ENCODE peak calls at places on chromosomes 4 and X, in eight cellular contexts. O is choroid plexus epithelial cell, Y is breast epithelium, P is body of pancreas, R is mucosa of descending colon, M is right cardiac atrium, V is AG04450, Q is fibroblast of the aortic adventitia. L is an unnamed sample.

GRCh38 chrX:119757979-119758681 is at the start of gene SOWAHD:
- DNase-seq in O (no peak), Y (no peak), P (peak), R (peak), M (peak), V (no peak), Q (no peak), L (no peak)

GRCh38 chr4:86934147-86934771 is 552 bp upstream of the AFF1 start:
- DNase-seq in O (peak), Y (no peak), P (no peak), R (no peak), M (no peak), V (no peak), Q (no peak), L (peak)

GRCh38 chrX:118261136-118261535 is 84.8 kb upstream of the WDR44 start:
- DNase-seq in O (no peak), Y (no peak), P (no peak), R (no peak), M (no peak), V (no peak), Q (no peak), L (no peak)

GRCh38 chr4:123409301-123409700 is 12.7 kb downstream of the SPRY1 start:
- DNase-seq in O (no peak), Y (no peak), P (no peak), R (no peak), M (no peak), V (no peak), Q (peak), L (no peak)

GRCh38 chrX:104172121-104172520 is 5.9 kb downstream of the FAM199X start:
- DNase-seq in O (peak), Y (no peak), P (no peak), R (no peak), M (no peak), V (no peak), Q (no peak), L (no peak)

GRCh38 chr4:113686950-113687718 is 74.4 kb downstream of the CAMK2D start:
- DNase-seq in O (peak), Y (no peak), P (no peak), R (no peak), M (no peak), V (no peak), Q (peak), L (no peak)

GRCh38 chrX:22399793-22400192 is 127.1 kb downstream of the CBLL2 start:
- DNase-seq in O (no peak), Y (no peak), P (no peak), R (no peak), M (no peak), V (no peak), Q (no peak), L (no peak)

GRCh38 chr4:76562161-76562560 is 127.1 kb downstream of the SHROOM3 start:
- DNase-seq in O (peak), Y (no peak), P (no peak), R (no peak), M (no peak), V (peak), Q (peak), L (no peak)

GRCh38 chrX:68196939-68197791 is 236.1 kb downstream of the OPHN1 start:
- DNase-seq in O (peak), Y (peak), P (peak), R (no peak), M (no peak), V (no peak), Q (peak), L (no peak)

GRCh38 chr4:9947168-9948062 is 73.9 kb downstream of the SLC2A9 start:
- DNase-seq in O (no peak), Y (no peak), P (peak), R (no peak), M (no peak), V (no peak), Q (no peak), L (no peak)

GRCh38 chrX:43882294-43882681 is at the start of gene MAOB:
- DNase-seq in O (no peak), Y (no peak), P (peak), R (peak), M (peak), V (no peak), Q (no peak), L (no peak)
- H3K4me3 ChIP-seq in O (no peak), Y (peak), P (no peak), R (no peak), M (peak), V (peak), Q (peak), L (peak)

GRCh38 chr4:105895324-105895608 is at the start of gene NPNT:
- DNase-seq in O (no peak), Y (no peak), P (peak), R (peak), M (no peak), V (no peak), Q (no peak), L (no peak)
- H3K4me3 ChIP-seq in O (no peak), Y (peak), P (peak), R (peak), M (peak), V (no peak), Q (peak), L (peak)

GRCh38 chr4:137541866-137542648 is 9.8 kb upstream of the PCDH18 start:
- DNase-seq in O (no peak), Y (no peak), P (no peak), R (no peak), M (no peak), V (no peak), Q (no peak), L (no peak)
- H3K4me3 ChIP-seq in O (peak), Y (peak), P (no peak), R (no peak), M (peak), V (peak), Q (peak), L (peak)

GRCh38 chr4:180665994-180666818 is 1577.0 kb upstream of the TENM3 start:
- DNase-seq in O (peak), Y (no peak), P (no peak), R (no peak), M (no peak), V (peak), Q (peak), L (no peak)
- H3K4me3 ChIP-seq in O (no peak), Y (no peak), P (no peak), R (no peak), M (no peak), V (no peak), Q (no peak), L (no peak)

DNA sequence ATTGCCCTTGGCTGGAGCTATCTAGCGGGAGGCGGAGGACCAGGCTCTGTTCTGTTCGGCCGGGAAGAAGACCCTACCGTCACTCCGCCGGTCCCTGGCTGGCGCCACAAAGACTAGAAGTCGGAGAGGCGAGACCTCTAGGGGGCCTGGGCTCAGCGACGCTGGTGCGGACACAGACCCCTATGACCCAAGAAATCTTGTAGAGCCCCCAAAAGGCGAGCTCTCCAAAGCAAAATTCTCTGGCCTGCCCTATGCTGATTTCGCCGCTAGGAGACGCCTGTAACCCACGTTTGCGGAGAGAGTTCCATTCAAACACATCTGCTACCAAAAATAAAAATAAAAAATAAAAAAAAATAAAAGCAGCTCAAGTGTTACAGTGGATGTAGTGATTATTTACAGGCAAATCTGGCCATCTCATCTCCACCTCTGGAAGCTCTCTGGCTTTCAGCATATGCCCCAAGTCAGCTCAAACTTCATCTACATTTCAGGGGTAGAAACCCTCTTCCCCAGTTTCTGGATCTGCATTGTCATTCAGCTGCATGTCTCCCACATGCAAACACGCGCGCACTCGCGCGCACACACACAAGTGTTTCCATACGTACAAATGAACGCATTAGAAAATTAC is 2.4 kb upstream of the PCDH10 start:
- DNase-seq in O (peak), Y (no peak), P (peak), R (no peak), M (peak), V (no peak), Q (peak), L (no peak)
- H3K4me3 ChIP-seq in O (peak), Y (peak), P (no peak), R (no peak), M (peak), V (peak), Q (peak), L (peak)

DNA sequence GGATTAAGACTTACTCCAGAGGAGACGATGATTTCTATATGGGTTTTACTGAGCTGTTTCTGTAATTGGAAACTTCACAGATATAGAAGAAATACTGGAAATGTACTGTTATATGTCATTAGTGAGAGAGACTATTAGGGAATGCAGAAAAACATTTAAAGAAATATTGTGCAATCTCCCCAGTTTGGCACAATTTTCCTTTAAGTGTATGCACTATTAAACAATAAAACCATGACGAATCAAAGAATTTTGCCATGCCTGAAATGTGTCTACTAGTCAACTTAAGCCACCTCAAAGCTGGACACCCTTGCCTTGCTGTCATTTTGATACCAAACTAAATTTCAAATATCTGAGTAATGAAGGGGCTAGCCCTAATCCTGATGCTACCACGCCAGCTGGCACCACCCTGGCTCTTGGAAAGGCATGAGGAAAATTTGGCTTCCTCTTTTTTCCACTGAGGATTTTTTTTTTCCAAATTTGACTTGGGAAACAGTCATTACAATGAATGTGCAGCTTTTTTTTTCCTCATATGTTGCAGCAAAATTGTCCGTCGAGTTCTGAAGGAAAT is 36.1 kb downstream of the MTTP start:
- DNase-seq in O (no peak), Y (no peak), P (no peak), R (no peak), M (peak), V (no peak), Q (peak), L (no peak)
- H3K4me3 ChIP-seq in O (no peak), Y (no peak), P (no peak), R (no peak), M (no peak), V (no peak), Q (no peak), L (no peak)

L was measured in tibial nerve.